ENCODE peak calls at places on chromosomes 12 and 14, in eight cellular contexts. One of them, this sample, is unnamed.
A peak's percentile ranks its signal among the peaks of the same experiment; 100 is the strongest.

GRCh38 chr14:56002316-56002715 is 115.9 kb upstream of the PELI2 start:
- DNase-seq in CD8-positive, alpha-beta T cell: no peak
- DNase-seq in mammary epithelial cell: no peak
- DNase-seq in H9: no peak
- DNase-seq in adrenal gland: no peak
- DNase-seq in A549: peak; percentile 11
- DNase-seq in GM23338: no peak
- DNase-seq in heart left ventricle: no peak
- DNase-seq in this sample: peak; percentile 73

GRCh38 chr14:65333926-65334687 is 78.4 kb upstream of the FUT8 start:
- DNase-seq in H9: peak; percentile 53
- DNase-seq in adrenal gland: no peak
- DNase-seq in A549: no peak
- DNase-seq in CD8-positive, alpha-beta T cell: no peak
- DNase-seq in heart left ventricle: no peak
- DNase-seq in GM23338: peak; percentile 65
- DNase-seq in mammary epithelial cell: no peak
- DNase-seq in this sample: peak; percentile 74

GRCh38 chr14:97410667-97411286 is 613.6 kb downstream of the VRK1 start:
- DNase-seq in mammary epithelial cell: no peak
- DNase-seq in A549: no peak
- DNase-seq in heart left ventricle: no peak
- DNase-seq in adrenal gland: no peak
- DNase-seq in GM23338: peak; percentile 36
- DNase-seq in H9: no peak
- DNase-seq in CD8-positive, alpha-beta T cell: no peak
- DNase-seq in this sample: no peak

GRCh38 chr14:105913221-105913620 is 386.8 kb downstream of the TMEM121 start:
- DNase-seq in CD8-positive, alpha-beta T cell: no peak
- DNase-seq in adrenal gland: no peak
- DNase-seq in GM23338: no peak
- DNase-seq in mammary epithelial cell: no peak
- DNase-seq in A549: no peak
- DNase-seq in H9: no peak
- DNase-seq in heart left ventricle: peak; percentile 40
- DNase-seq in this sample: no peak

GRCh38 chr12:100926669-100927248 is 132.2 kb downstream of the ANO4 start:
- DNase-seq in heart left ventricle: no peak
- DNase-seq in CD8-positive, alpha-beta T cell: no peak
- DNase-seq in H9: peak; percentile 90
- DNase-seq in adrenal gland: no peak
- DNase-seq in A549: peak; percentile 29
- DNase-seq in mammary epithelial cell: peak; percentile 39
- DNase-seq in GM23338: peak; percentile 94
- DNase-seq in this sample: peak; percentile 15

GRCh38 chr14:86714153-86714552 is 1184.2 kb downstream of the FLRT2 start:
- DNase-seq in H9: no peak
- DNase-seq in adrenal gland: no peak
- DNase-seq in heart left ventricle: no peak
- DNase-seq in CD8-positive, alpha-beta T cell: no peak
- DNase-seq in GM23338: no peak
- DNase-seq in mammary epithelial cell: no peak
- DNase-seq in A549: no peak
- DNase-seq in this sample: no peak

GRCh38 chr14:95440951-95441350 is 75.5 kb downstream of the SYNE3 start:
- DNase-seq in adrenal gland: no peak
- DNase-seq in A549: no peak
- DNase-seq in GM23338: no peak
- DNase-seq in mammary epithelial cell: no peak
- DNase-seq in heart left ventricle: no peak
- DNase-seq in CD8-positive, alpha-beta T cell: no peak
- DNase-seq in H9: no peak
- DNase-seq in this sample: no peak

GRCh38 chr14:100065942-100066574 is 836 bp downstream of the EVL start:
- DNase-seq in A549: no peak
- DNase-seq in heart left ventricle: no peak
- DNase-seq in GM23338: no peak
- DNase-seq in mammary epithelial cell: no peak
- DNase-seq in H9: no peak
- DNase-seq in adrenal gland: no peak
- DNase-seq in CD8-positive, alpha-beta T cell: peak; percentile 73
- DNase-seq in this sample: no peak

GRCh38 chr12:46267618-46268348 is 1.1 kb downstream of the SLC38A1 start:
- DNase-seq in mammary epithelial cell: peak; percentile 35
- DNase-seq in GM23338: no peak
- DNase-seq in H9: no peak
- DNase-seq in CD8-positive, alpha-beta T cell: peak; percentile 21
- DNase-seq in heart left ventricle: peak; percentile 61
- DNase-seq in A549: peak; percentile 34
- DNase-seq in adrenal gland: no peak
- DNase-seq in this sample: peak; percentile 16

GRCh38 chr12:124732275-124733075 is 131.2 kb downstream of the SCARB1 start:
- DNase-seq in CD8-positive, alpha-beta T cell: no peak
- DNase-seq in GM23338: no peak
- DNase-seq in adrenal gland: no peak
- DNase-seq in heart left ventricle: peak; percentile 33
- DNase-seq in A549: no peak
- DNase-seq in H9: no peak
- DNase-seq in mammary epithelial cell: no peak
- DNase-seq in this sample: peak; percentile 75

GRCh38 chr14:24095196-24096068 is 1.3 kb downstream of the PCK2 start:
- DNase-seq in H9: peak; percentile 87
- DNase-seq in GM23338: peak; percentile 80
- DNase-seq in A549: peak; percentile 62
- DNase-seq in adrenal gland: peak; percentile 57
- DNase-seq in heart left ventricle: no peak
- DNase-seq in CD8-positive, alpha-beta T cell: no peak
- DNase-seq in mammary epithelial cell: peak; percentile 23
- DNase-seq in this sample: no peak

GRCh38 chr12:31736472-31736871 is 7.7 kb upstream of the AMN1 start:
- DNase-seq in H9: no peak
- DNase-seq in GM23338: no peak
- DNase-seq in adrenal gland: peak; percentile 46
- DNase-seq in mammary epithelial cell: peak; percentile 91
- DNase-seq in A549: peak; percentile 80
- DNase-seq in CD8-positive, alpha-beta T cell: peak; percentile 57
- DNase-seq in heart left ventricle: no peak
- DNase-seq in this sample: peak; percentile 94

GRCh38 chr12:42097971-42098370 is 46.7 kb downstream of the GXYLT1 start:
- DNase-seq in H9: no peak
- DNase-seq in CD8-positive, alpha-beta T cell: no peak
- DNase-seq in mammary epithelial cell: no peak
- DNase-seq in adrenal gland: no peak
- DNase-seq in GM23338: no peak
- DNase-seq in heart left ventricle: no peak
- DNase-seq in A549: no peak
- DNase-seq in this sample: no peak

GRCh38 chr12:132179431-132180362 is 35.4 kb downstream of the NOC4L start:
- DNase-seq in H9: no peak
- DNase-seq in mammary epithelial cell: no peak
- DNase-seq in CD8-positive, alpha-beta T cell: no peak
- DNase-seq in heart left ventricle: peak; percentile 50
- DNase-seq in A549: no peak
- DNase-seq in GM23338: no peak
- DNase-seq in adrenal gland: no peak
- DNase-seq in this sample: no peak

GRCh38 chr12:132181570-132182200 is 37.4 kb downstream of the NOC4L start:
- DNase-seq in A549: no peak
- DNase-seq in heart left ventricle: peak; percentile 47
- DNase-seq in mammary epithelial cell: no peak
- DNase-seq in CD8-positive, alpha-beta T cell: no peak
- DNase-seq in H9: no peak
- DNase-seq in GM23338: no peak
- DNase-seq in adrenal gland: no peak
- DNase-seq in this sample: no peak

GRCh38 chr12:132182206-132182710 is 38.0 kb downstream of the NOC4L start:
- DNase-seq in mammary epithelial cell: no peak
- DNase-seq in GM23338: no peak
- DNase-seq in heart left ventricle: peak; percentile 58
- DNase-seq in adrenal gland: no peak
- DNase-seq in A549: no peak
- DNase-seq in CD8-positive, alpha-beta T cell: no peak
- DNase-seq in H9: no peak
- DNase-seq in this sample: no peak

GRCh38 chr12:132182711-132183365 is 38.6 kb downstream of the NOC4L start:
- DNase-seq in heart left ventricle: no peak
- DNase-seq in mammary epithelial cell: no peak
- DNase-seq in H9: no peak
- DNase-seq in A549: no peak
- DNase-seq in GM23338: no peak
- DNase-seq in CD8-positive, alpha-beta T cell: no peak
- DNase-seq in adrenal gland: no peak
- DNase-seq in this sample: no peak

DNA sequence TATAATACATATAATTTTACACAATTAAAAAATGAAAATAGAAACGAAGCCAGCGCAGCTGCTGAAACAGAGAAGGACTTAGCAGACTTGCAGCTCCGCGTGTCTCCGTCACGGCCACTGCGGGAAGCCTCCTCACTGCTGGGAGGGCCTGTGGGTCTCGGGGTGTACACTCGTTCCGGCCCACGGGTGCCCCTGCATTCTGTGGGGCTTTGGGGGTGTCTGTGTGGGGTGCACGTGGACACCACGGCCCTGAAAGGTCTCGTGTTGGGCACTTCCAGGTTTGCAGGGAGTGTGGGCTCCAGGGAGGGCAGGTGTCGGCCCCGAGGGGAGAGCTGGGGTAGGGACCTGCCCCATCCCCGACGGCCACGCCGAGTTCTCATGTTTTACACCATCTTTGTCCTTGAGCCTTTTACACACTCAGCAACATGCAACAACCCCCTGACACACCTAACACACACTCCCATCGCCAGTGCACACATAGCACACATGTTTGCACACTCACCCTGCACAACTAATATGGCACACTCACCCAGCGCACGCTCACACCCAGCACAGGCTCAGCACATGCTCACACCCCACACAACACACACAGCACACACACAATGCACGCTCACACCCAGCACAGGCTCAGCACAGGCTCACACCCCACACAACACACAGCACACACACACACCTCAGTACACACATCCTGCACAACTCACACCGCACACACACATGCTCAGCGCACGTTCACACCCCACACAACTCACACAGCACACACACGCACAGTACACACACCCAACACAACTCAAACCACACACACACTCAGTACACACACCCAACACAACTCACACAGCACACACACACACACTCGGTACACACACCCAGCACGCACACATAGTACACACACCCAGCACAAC is 36.6 kb downstream of the NOC4L start:
- DNase-seq in GM23338: no peak
- DNase-seq in adrenal gland: no peak
- DNase-seq in heart left ventricle: peak; percentile 49
- DNase-seq in H9: no peak
- DNase-seq in A549: no peak
- DNase-seq in CD8-positive, alpha-beta T cell: no peak
- DNase-seq in mammary epithelial cell: no peak
- DNase-seq in this sample: no peak
- H3K4me1 ChIP-seq in GM23338: peaks cover 2% of the 10 kb centered on the region
- H3K4me1 ChIP-seq in adrenal gland: no peaks in the 10 kb centered on the region
- H3K4me1 ChIP-seq in heart left ventricle: no peaks in the 10 kb centered on the region
- H3K4me1 ChIP-seq in H9: no peaks in the 10 kb centered on the region
- H3K4me1 ChIP-seq in A549: peaks cover 9% of the 10 kb centered on the region
- H3K4me1 ChIP-seq in CD8-positive, alpha-beta T cell: peaks cover 31% of the 10 kb centered on the region
- H3K4me1 ChIP-seq in mammary epithelial cell: no peaks in the 10 kb centered on the region
- H3K4me1 ChIP-seq in this sample: no peaks in the 10 kb centered on the region

GRCh38 chr14:75522224-75522764 is at the start of gene BATF:
- DNase-seq in H9: no peak
- DNase-seq in adrenal gland: no peak
- DNase-seq in GM23338: no peak
- DNase-seq in A549: no peak
- DNase-seq in mammary epithelial cell: no peak
- DNase-seq in heart left ventricle: peak; percentile 70
- DNase-seq in CD8-positive, alpha-beta T cell: peak; percentile 66
- DNase-seq in this sample: no peak

GRCh38 chr14:75523771-75524171 is 1.5 kb downstream of the BATF start:
- DNase-seq in mammary epithelial cell: no peak
- DNase-seq in adrenal gland: no peak
- DNase-seq in A549: no peak
- DNase-seq in H9: no peak
- DNase-seq in CD8-positive, alpha-beta T cell: no peak
- DNase-seq in GM23338: no peak
- DNase-seq in heart left ventricle: no peak
- DNase-seq in this sample: no peak

GRCh38 chr14:75527449-75528163 is 5.3 kb downstream of the BATF start:
- DNase-seq in A549: no peak
- DNase-seq in GM23338: no peak
- DNase-seq in adrenal gland: no peak
- DNase-seq in heart left ventricle: no peak
- DNase-seq in H9: no peak
- DNase-seq in mammary epithelial cell: no peak
- DNase-seq in CD8-positive, alpha-beta T cell: no peak
- DNase-seq in this sample: no peak

GRCh38 chr14:75522919-75523318 is 650 bp downstream of the BATF start:
- DNase-seq in adrenal gland: no peak
- DNase-seq in heart left ventricle: no peak
- DNase-seq in A549: no peak
- DNase-seq in GM23338: no peak
- DNase-seq in H9: no peak
- DNase-seq in mammary epithelial cell: no peak
- DNase-seq in CD8-positive, alpha-beta T cell: no peak
- DNase-seq in this sample: no peak

DNA sequence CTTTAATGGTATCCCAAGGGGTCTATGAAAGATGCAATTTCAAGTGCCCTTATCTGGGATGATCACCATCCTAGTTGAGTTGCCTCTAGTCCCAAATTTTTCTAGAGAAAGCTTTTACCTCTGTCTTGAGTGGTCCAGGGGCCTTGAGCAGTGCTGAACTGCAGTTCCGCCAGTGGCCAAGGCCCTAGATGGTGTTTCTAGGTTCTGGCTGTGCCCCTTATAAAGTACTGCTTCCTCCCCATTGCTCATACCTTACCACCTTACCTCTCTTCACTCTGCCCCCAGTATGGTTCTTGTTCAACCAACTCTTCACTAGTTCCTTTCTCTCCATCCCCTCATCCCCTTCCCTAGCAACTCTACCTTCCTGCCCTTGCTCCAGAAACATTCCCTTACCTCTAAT is 3.7 kb downstream of the BATF start:
- DNase-seq in adrenal gland: no peak
- DNase-seq in mammary epithelial cell: no peak
- DNase-seq in CD8-positive, alpha-beta T cell: no peak
- DNase-seq in A549: no peak
- DNase-seq in GM23338: no peak
- DNase-seq in heart left ventricle: no peak
- DNase-seq in H9: no peak
- DNase-seq in this sample: no peak
- H3K4me1 ChIP-seq in adrenal gland: peaks cover 4% of the 10 kb centered on the region
- H3K4me1 ChIP-seq in mammary epithelial cell: peaks cover 8% of the 10 kb centered on the region
- H3K4me1 ChIP-seq in CD8-positive, alpha-beta T cell: peaks cover 53% of the 10 kb centered on the region
- H3K4me1 ChIP-seq in A549: peaks cover 21% of the 10 kb centered on the region
- H3K4me1 ChIP-seq in GM23338: peaks cover 7% of the 10 kb centered on the region
- H3K4me1 ChIP-seq in heart left ventricle: no peaks in the 10 kb centered on the region
- H3K4me1 ChIP-seq in H9: no peaks in the 10 kb centered on the region
- H3K4me1 ChIP-seq in this sample: no peaks in the 10 kb centered on the region

GRCh38 chr14:22458737-22459136 is 130.3 kb downstream of the DAD1 start:
- DNase-seq in heart left ventricle: no peak
- DNase-seq in H9: no peak
- DNase-seq in A549: no peak
- DNase-seq in adrenal gland: no peak
- DNase-seq in GM23338: no peak
- DNase-seq in CD8-positive, alpha-beta T cell: no peak
- DNase-seq in mammary epithelial cell: no peak
- DNase-seq in this sample: no peak
- H3K4me1 ChIP-seq in heart left ventricle: no peaks in the 10 kb centered on the region
- H3K4me1 ChIP-seq in H9: no peaks in the 10 kb centered on the region
- H3K4me1 ChIP-seq in A549: no peaks in the 10 kb centered on the region
- H3K4me1 ChIP-seq in adrenal gland: no peaks in the 10 kb centered on the region
- H3K4me1 ChIP-seq in GM23338: no peaks in the 10 kb centered on the region
- H3K4me1 ChIP-seq in CD8-positive, alpha-beta T cell: no peaks in the 10 kb centered on the region
- H3K4me1 ChIP-seq in mammary epithelial cell: no peaks in the 10 kb centered on the region
- H3K4me1 ChIP-seq in this sample: peaks cover 3% of the 10 kb centered on the region

GRCh38 chr14:76958975-76959710 is 69.4 kb downstream of the IRF2BPL start:
- DNase-seq in GM23338: no peak
- DNase-seq in CD8-positive, alpha-beta T cell: no peak
- DNase-seq in H9: no peak
- DNase-seq in mammary epithelial cell: peak; percentile 97
- DNase-seq in A549: peak; percentile 87
- DNase-seq in adrenal gland: no peak
- DNase-seq in heart left ventricle: peak; percentile 78
- DNase-seq in this sample: peak; percentile 89
- H3K4me1 ChIP-seq in GM23338: peaks cover 71% of the 10 kb centered on the region
- H3K4me1 ChIP-seq in CD8-positive, alpha-beta T cell: peaks cover 65% of the 10 kb centered on the region
- H3K4me1 ChIP-seq in H9: peaks cover 21% of the 10 kb centered on the region
- H3K4me1 ChIP-seq in mammary epithelial cell: peaks cover 69% of the 10 kb centered on the region
- H3K4me1 ChIP-seq in A549: peaks cover 80% of the 10 kb centered on the region
- H3K4me1 ChIP-seq in adrenal gland: peaks cover 52% of the 10 kb centered on the region
- H3K4me1 ChIP-seq in heart left ventricle: peaks cover 32% of the 10 kb centered on the region
- H3K4me1 ChIP-seq in this sample: peaks cover 69% of the 10 kb centered on the region

This sample was measured in astrocyte.